ENCODE peak calls at places on chromosomes 6 and 20, in six cellular contexts. W is IMR-90, I is H1, U is mesenchymal stem cell, Y is neuronal stem cell, C is H9. S is an unnamed sample.

GRCh38 chr20:19802492-19803158 is 44.6 kb downstream of the RIN2 start:
- DNase-seq in W (peak), I (no peak), U (peak), Y (no peak), C (peak), S (peak)

GRCh38 chr6:10030942-10031537 is 383.8 kb downstream of the TFAP2A start:
- DNase-seq in W (no peak), I (no peak), U (peak), Y (no peak), C (no peak), S (peak)

GRCh38 chr6:154715449-154715848 is 17.8 kb upstream of the SCAF8 start:
- DNase-seq in W (no peak), I (no peak), U (no peak), Y (no peak), C (no peak), S (no peak)

GRCh38 chr6:151835396-151835795 is 27.9 kb downstream of the ESR1 start:
- DNase-seq in W (no peak), I (no peak), U (no peak), Y (no peak), C (no peak), S (no peak)

GRCh38 chr6:50541941-50542340 is 171.4 kb upstream of the TFAP2D start:
- DNase-seq in W (no peak), I (no peak), U (no peak), Y (no peak), C (no peak), S (no peak)

GRCh38 chr20:20956586-20956985 is 149.6 kb downstream of the LINC00237 start:
- DNase-seq in W (no peak), I (no peak), U (no peak), Y (peak), C (no peak), S (no peak)

GRCh38 chr6:4350571-4351505 is 215.5 kb upstream of the ECI2 start:
- DNase-seq in W (peak), I (no peak), U (peak), Y (no peak), C (no peak), S (no peak)

GRCh38 chr20:56343861-56344381 is 14.9 kb upstream of the FAM210B start:
- DNase-seq in W (peak), I (peak), U (peak), Y (peak), C (peak), S (peak)

GRCh38 chr20:37571033-37571432 is 43.4 kb upstream of the BLCAP start:
- DNase-seq in W (no peak), I (no peak), U (no peak), Y (no peak), C (no peak), S (no peak)

GRCh38 chr20:25541676-25542075 is 43.7 kb downstream of the NINL start:
- DNase-seq in W (no peak), I (no peak), U (peak), Y (no peak), C (no peak), S (no peak)

GRCh38 chr6:53858913-53859312 is 64.1 kb downstream of the LRRC1 start:
- DNase-seq in W (no peak), I (no peak), U (no peak), Y (no peak), C (no peak), S (no peak)

GRCh38 chr6:158972241-158973233 is 27.5 kb downstream of the RSPH3 start:
- DNase-seq in W (peak), I (no peak), U (peak), Y (no peak), C (no peak), S (peak)

GRCh38 chr6:84050408-84050807 is 16.8 kb downstream of the MRAP2 start:
- DNase-seq in W (no peak), I (no peak), U (no peak), Y (no peak), C (no peak), S (no peak)

GRCh38 chr6:36752187-36752885 is 54.7 kb downstream of the RAB44 start:
- DNase-seq in W (peak), I (no peak), U (no peak), Y (no peak), C (no peak), S (no peak)

GRCh38 chr6:38824243-38824894 is 109.3 kb downstream of the DNAH8 start:
- DNase-seq in W (no peak), I (no peak), U (no peak), Y (no peak), C (no peak), S (no peak)

DNA sequence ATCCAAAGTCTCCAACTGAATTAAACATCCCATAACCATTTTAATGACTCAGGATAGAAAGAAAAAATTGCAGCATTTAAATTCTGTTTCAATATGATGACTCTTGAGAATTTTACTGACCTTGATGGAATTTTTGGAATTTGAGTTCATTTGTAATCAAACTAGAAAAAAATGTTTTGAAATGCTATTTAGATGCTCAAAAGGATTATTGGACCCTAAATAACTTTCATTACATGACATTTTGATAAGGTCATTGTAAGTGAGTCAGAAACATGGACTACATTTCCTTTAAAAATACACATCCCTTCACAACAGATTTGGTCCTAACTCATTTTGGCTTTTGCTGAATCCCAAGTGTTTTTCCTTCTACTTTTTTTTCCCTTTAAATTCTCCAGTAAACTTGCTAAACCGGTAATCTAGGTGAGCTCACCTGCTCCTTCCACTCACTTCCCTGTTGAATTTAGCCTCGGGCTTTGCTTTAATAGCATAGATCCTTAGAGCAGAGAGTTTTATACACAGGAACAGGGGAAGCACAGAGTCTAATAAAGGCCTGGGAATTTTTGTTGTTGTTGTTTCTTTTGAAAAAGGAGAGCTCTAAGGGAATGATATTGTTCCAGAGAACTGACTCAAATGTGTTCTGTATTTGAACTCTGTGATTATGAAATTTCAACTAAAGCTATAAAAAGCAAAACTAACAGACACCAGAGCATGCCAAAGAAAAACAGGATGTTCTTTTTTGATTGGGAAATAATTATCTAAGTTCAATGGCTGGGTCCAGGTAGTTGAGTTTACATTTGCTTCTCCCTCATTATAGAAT is 1088.3 kb upstream of the CITED2 start:
- DNase-seq in W (peak), I (no peak), U (peak), Y (no peak), C (no peak), S (peak)
- H2BK15ac ChIP-seq in W (peak), I (no peak), U (no peak), Y (no peak), C (no peak), S (no peak)

DNA sequence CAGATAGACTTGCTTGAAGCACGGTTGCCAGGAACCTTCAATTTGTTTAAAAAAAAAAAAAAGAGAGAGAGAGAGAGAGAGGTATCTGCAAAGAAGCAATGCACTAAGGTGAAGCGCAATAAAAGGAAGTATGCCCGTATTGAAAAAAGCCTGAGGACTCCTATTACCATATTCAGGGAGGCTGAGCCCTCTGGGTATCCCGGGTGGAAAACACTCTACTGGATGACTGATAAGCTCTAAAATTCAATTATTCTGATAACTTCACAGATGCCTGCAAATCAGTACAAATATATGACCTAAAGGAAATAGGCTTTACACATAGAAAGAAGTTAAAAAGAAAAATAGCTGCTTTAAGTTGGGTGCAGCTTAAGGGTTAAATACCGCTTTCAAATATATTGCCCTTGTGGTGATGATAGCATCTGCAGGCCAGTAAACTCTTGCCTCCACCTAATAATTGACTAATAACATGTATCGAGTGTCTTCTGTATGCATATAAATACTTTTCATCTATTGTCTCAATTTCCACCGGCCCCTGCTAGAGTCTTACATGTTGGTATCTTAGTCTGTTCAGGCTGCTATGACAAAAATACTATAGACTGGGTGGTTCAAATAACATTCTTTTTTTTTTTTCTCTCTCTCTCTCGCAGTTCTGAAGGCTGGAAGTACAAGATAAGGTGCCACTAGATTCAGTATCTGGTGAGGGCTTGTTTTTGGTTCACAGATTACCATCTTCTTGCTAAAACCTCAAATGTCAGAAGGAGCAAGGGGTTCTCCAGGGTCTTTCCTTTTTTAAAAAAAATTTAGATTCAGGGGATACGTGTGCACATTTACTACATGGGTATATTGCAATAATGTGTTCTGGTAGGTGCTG is 187.4 kb upstream of the JARID2 start:
- DNase-seq in W (no peak), I (no peak), U (no peak), Y (no peak), C (no peak), S (no peak)
- H2BK15ac ChIP-seq in W (peak), I (no peak), U (no peak), Y (no peak), C (no peak), S (peak)

GRCh38 chr6:111794716-111795452 is 78.4 kb downstream of the FYN start:
- DNase-seq in W (no peak), I (no peak), U (no peak), Y (no peak), C (no peak), S (no peak)
- H2BK15ac ChIP-seq in W (no peak), I (no peak), U (no peak), Y (no peak), C (no peak), S (no peak)

GRCh38 chr20:35279533-35280174 is 1.7 kb upstream of the MMP24OS start:
- DNase-seq in W (no peak), I (no peak), U (no peak), Y (no peak), C (no peak), S (no peak)
- H2BK15ac ChIP-seq in W (no peak), I (no peak), U (no peak), Y (no peak), C (no peak), S (no peak)

GRCh38 chr6:43176423-43176786 is 5.3 kb downstream of the SRF start:
- DNase-seq in W (no peak), I (no peak), U (no peak), Y (no peak), C (no peak), S (no peak)
- H2BK15ac ChIP-seq in W (no peak), I (no peak), U (no peak), Y (no peak), C (no peak), S (no peak)

DNA sequence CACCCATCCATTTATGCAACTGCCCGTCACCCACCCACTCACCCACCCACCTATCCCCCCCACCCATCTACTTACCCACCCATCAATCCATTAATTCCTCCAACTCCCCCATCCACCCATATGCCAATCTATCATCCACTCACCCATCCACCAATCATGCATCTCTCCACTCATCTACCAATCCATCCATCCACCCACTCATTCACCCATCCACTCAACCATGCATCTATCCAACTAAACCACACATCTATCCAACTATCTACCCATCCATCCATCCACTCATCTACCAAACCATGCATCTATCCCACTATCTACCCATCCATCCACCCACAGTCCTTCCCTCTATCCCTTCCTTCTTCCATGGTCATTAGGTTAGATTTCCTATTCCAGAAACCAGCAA is 43.0 kb downstream of the ARHGAP40 start:
- DNase-seq in W (no peak), I (no peak), U (no peak), Y (no peak), C (no peak), S (no peak)
- H2BK15ac ChIP-seq in W (no peak), I (peak), U (no peak), Y (no peak), C (no peak), S (no peak)

GRCh38 chr6:169101036-169101805 is 152.4 kb downstream of the THBS2 start:
- DNase-seq in W (no peak), I (no peak), U (no peak), Y (no peak), C (no peak), S (no peak)
- H2BK15ac ChIP-seq in W (no peak), I (no peak), U (no peak), Y (no peak), C (no peak), S (no peak)

S was measured in mesendoderm.